ENCODE peak calls at places on chromosomes 3 and 15, in nine cellular contexts. One of them, this sample, is unnamed.
A peak's percentile ranks its signal among the peaks of the same experiment; 100 is the strongest.

GRCh38 chr3:127368186-127369032 is 80.6 kb upstream of the PRR20G start:
- DNase-seq in uterus: no peak
- DNase-seq in ureter: no peak
- DNase-seq in neuronal stem cell: no peak
- DNase-seq in T-cell: no peak
- DNase-seq in HepG2: no peak
- DNase-seq in BJ: no peak
- DNase-seq in neural crest cell: no peak
- DNase-seq in SW 1271: no peak
- DNase-seq in this sample: peak; percentile 11

GRCh38 chr3:112847692-112848091 is 1.0 kb upstream of the CD200R1L start:
- DNase-seq in neural crest cell: no peak
- DNase-seq in uterus: no peak
- DNase-seq in BJ: no peak
- DNase-seq in SW 1271: no peak
- DNase-seq in T-cell: peak; percentile 37
- DNase-seq in HepG2: no peak
- DNase-seq in ureter: no peak
- DNase-seq in neuronal stem cell: no peak
- DNase-seq in this sample: no peak

GRCh38 chr15:98536976-98537375 is 111.4 kb upstream of the IGF1R start:
- DNase-seq in neural crest cell: no peak
- DNase-seq in uterus: no peak
- DNase-seq in T-cell: no peak
- DNase-seq in SW 1271: no peak
- DNase-seq in BJ: no peak
- DNase-seq in neuronal stem cell: no peak
- DNase-seq in HepG2: no peak
- DNase-seq in ureter: no peak
- DNase-seq in this sample: no peak

GRCh38 chr3:148366743-148367410 is 330.8 kb upstream of the AGTR1 start:
- DNase-seq in neuronal stem cell: no peak
- DNase-seq in SW 1271: no peak
- DNase-seq in ureter: no peak
- DNase-seq in uterus: no peak
- DNase-seq in BJ: no peak
- DNase-seq in HepG2: no peak
- DNase-seq in neural crest cell: no peak
- DNase-seq in T-cell: no peak
- DNase-seq in this sample: peak; percentile 12

GRCh38 chr3:42804831-42805821 is 836 bp upstream of the HIGD1A start:
- DNase-seq in HepG2: peak; percentile 82
- DNase-seq in neural crest cell: no peak
- DNase-seq in SW 1271: no peak
- DNase-seq in neuronal stem cell: peak; percentile 35
- DNase-seq in uterus: peak; percentile 29
- DNase-seq in BJ: no peak
- DNase-seq in T-cell: no peak
- DNase-seq in ureter: no peak
- DNase-seq in this sample: no peak

GRCh38 chr3:23648326-23648964 is 157.3 kb upstream of the UBE2E1 start:
- DNase-seq in T-cell: no peak
- DNase-seq in SW 1271: no peak
- DNase-seq in BJ: no peak
- DNase-seq in neural crest cell: no peak
- DNase-seq in uterus: no peak
- DNase-seq in HepG2: no peak
- DNase-seq in neuronal stem cell: no peak
- DNase-seq in ureter: no peak
- DNase-seq in this sample: no peak

GRCh38 chr3:100072328-100073048 is 41.8 kb downstream of the FILIP1L start:
- DNase-seq in BJ: no peak
- DNase-seq in SW 1271: no peak
- DNase-seq in neuronal stem cell: no peak
- DNase-seq in neural crest cell: no peak
- DNase-seq in T-cell: no peak
- DNase-seq in HepG2: no peak
- DNase-seq in uterus: no peak
- DNase-seq in ureter: no peak
- DNase-seq in this sample: no peak

GRCh38 chr15:83372434-83372873 is 74.7 kb upstream of the SH3GL3 start:
- DNase-seq in T-cell: no peak
- DNase-seq in neuronal stem cell: no peak
- DNase-seq in SW 1271: no peak
- DNase-seq in HepG2: no peak
- DNase-seq in BJ: no peak
- DNase-seq in neural crest cell: no peak
- DNase-seq in uterus: no peak
- DNase-seq in ureter: no peak
- DNase-seq in this sample: no peak

GRCh38 chr15:98760112-98760826 is 111.9 kb downstream of the IGF1R start:
- DNase-seq in ureter: peak; percentile 61
- DNase-seq in SW 1271: no peak
- DNase-seq in uterus: no peak
- DNase-seq in HepG2: no peak
- DNase-seq in neuronal stem cell: no peak
- DNase-seq in neural crest cell: no peak
- DNase-seq in T-cell: no peak
- DNase-seq in BJ: no peak
- DNase-seq in this sample: no peak

GRCh38 chr3:122826315-122826714 is 31.4 kb downstream of the SLC49A4 start:
- DNase-seq in ureter: no peak
- DNase-seq in BJ: no peak
- DNase-seq in neuronal stem cell: no peak
- DNase-seq in uterus: no peak
- DNase-seq in HepG2: no peak
- DNase-seq in SW 1271: no peak
- DNase-seq in neural crest cell: no peak
- DNase-seq in T-cell: no peak
- DNase-seq in this sample: no peak

GRCh38 chr3:158458464-158458863 is 112.5 kb upstream of the MLF1 start:
- DNase-seq in ureter: no peak
- DNase-seq in SW 1271: no peak
- DNase-seq in neural crest cell: no peak
- DNase-seq in BJ: no peak
- DNase-seq in neuronal stem cell: no peak
- DNase-seq in uterus: no peak
- DNase-seq in T-cell: no peak
- DNase-seq in HepG2: no peak
- DNase-seq in this sample: peak; percentile 5

GRCh38 chr15:31824009-31824408 is 206.3 kb upstream of the CHRNA7 start:
- DNase-seq in neuronal stem cell: no peak
- DNase-seq in SW 1271: no peak
- DNase-seq in ureter: no peak
- DNase-seq in HepG2: no peak
- DNase-seq in BJ: no peak
- DNase-seq in uterus: no peak
- DNase-seq in T-cell: no peak
- DNase-seq in neural crest cell: no peak
- DNase-seq in this sample: no peak

GRCh38 chr3:133834621-133835417 is 29.2 kb downstream of the SRPRB start:
- DNase-seq in neural crest cell: no peak
- DNase-seq in SW 1271: no peak
- DNase-seq in ureter: no peak
- DNase-seq in T-cell: no peak
- DNase-seq in uterus: no peak
- DNase-seq in BJ: no peak
- DNase-seq in neuronal stem cell: no peak
- DNase-seq in HepG2: no peak
- DNase-seq in this sample: no peak

GRCh38 chr3:152146461-152146860 is 122.3 kb upstream of the MBNL1 start:
- DNase-seq in SW 1271: no peak
- DNase-seq in T-cell: no peak
- DNase-seq in BJ: no peak
- DNase-seq in ureter: no peak
- DNase-seq in neural crest cell: no peak
- DNase-seq in neuronal stem cell: no peak
- DNase-seq in HepG2: no peak
- DNase-seq in uterus: no peak
- DNase-seq in this sample: no peak

GRCh38 chr15:57395292-57395691 is 19.0 kb downstream of the CGNL1 start:
- DNase-seq in HepG2: no peak
- DNase-seq in T-cell: no peak
- DNase-seq in BJ: peak; percentile 66
- DNase-seq in uterus: no peak
- DNase-seq in neuronal stem cell: no peak
- DNase-seq in neural crest cell: no peak
- DNase-seq in SW 1271: no peak
- DNase-seq in ureter: no peak
- DNase-seq in this sample: no peak

GRCh38 chr15:77905301-77905920 is 172.1 kb downstream of the TBC1D2B start:
- DNase-seq in ureter: no peak
- DNase-seq in SW 1271: no peak
- DNase-seq in BJ: no peak
- DNase-seq in HepG2: no peak
- DNase-seq in neuronal stem cell: no peak
- DNase-seq in T-cell: no peak
- DNase-seq in uterus: peak; percentile 7
- DNase-seq in neural crest cell: no peak
- DNase-seq in this sample: no peak

GRCh38 chr15:75817151-75817935 is 25.9 kb upstream of the UBE2Q2 start:
- DNase-seq in HepG2: no peak
- DNase-seq in neural crest cell: no peak
- DNase-seq in uterus: no peak
- DNase-seq in ureter: no peak
- DNase-seq in neuronal stem cell: no peak
- DNase-seq in SW 1271: no peak
- DNase-seq in BJ: no peak
- DNase-seq in T-cell: no peak
- DNase-seq in this sample: no peak

GRCh38 chr15:80920271-80920699 is 69.3 kb downstream of the MESD start:
- DNase-seq in neural crest cell: no peak
- DNase-seq in HepG2: no peak
- DNase-seq in ureter: no peak
- DNase-seq in SW 1271: no peak
- DNase-seq in neuronal stem cell: no peak
- DNase-seq in T-cell: no peak
- DNase-seq in uterus: no peak
- DNase-seq in BJ: no peak
- DNase-seq in this sample: no peak

GRCh38 chr3:59264366-59264765 is 214.5 kb upstream of the CFAP20DC start:
- DNase-seq in T-cell: no peak
- DNase-seq in neural crest cell: no peak
- DNase-seq in neuronal stem cell: no peak
- DNase-seq in uterus: no peak
- DNase-seq in ureter: no peak
- DNase-seq in HepG2: no peak
- DNase-seq in BJ: no peak
- DNase-seq in SW 1271: no peak
- DNase-seq in this sample: no peak

GRCh38 chr15:98694153-98694552 is 45.8 kb downstream of the IGF1R start:
- DNase-seq in neural crest cell: no peak
- DNase-seq in ureter: no peak
- DNase-seq in SW 1271: no peak
- DNase-seq in neuronal stem cell: no peak
- DNase-seq in HepG2: no peak
- DNase-seq in BJ: no peak
- DNase-seq in T-cell: no peak
- DNase-seq in uterus: no peak
- DNase-seq in this sample: no peak

GRCh38 chr3:189563841-189564563 is 67.2 kb upstream of the TP63 start:
- DNase-seq in BJ: peak; percentile 65
- DNase-seq in HepG2: no peak
- DNase-seq in neuronal stem cell: no peak
- DNase-seq in T-cell: no peak
- DNase-seq in SW 1271: peak; percentile 23
- DNase-seq in uterus: no peak
- DNase-seq in neural crest cell: no peak
- DNase-seq in ureter: no peak
- DNase-seq in this sample: no peak

GRCh38 chr3:104596551-104596950 is 770.2 kb upstream of the ALCAM start:
- DNase-seq in HepG2: peak; percentile 25
- DNase-seq in uterus: no peak
- DNase-seq in neuronal stem cell: peak; percentile 21
- DNase-seq in T-cell: no peak
- DNase-seq in BJ: no peak
- DNase-seq in ureter: no peak
- DNase-seq in neural crest cell: peak; percentile 14
- DNase-seq in SW 1271: peak; percentile 1
- DNase-seq in this sample: peak; percentile 68

GRCh38 chr3:55484191-55484644 is 2.9 kb downstream of the WNT5A start:
- DNase-seq in neuronal stem cell: peak; percentile 15
- DNase-seq in uterus: no peak
- DNase-seq in ureter: no peak
- DNase-seq in BJ: no peak
- DNase-seq in neural crest cell: no peak
- DNase-seq in SW 1271: no peak
- DNase-seq in T-cell: no peak
- DNase-seq in HepG2: no peak
- DNase-seq in this sample: no peak

GRCh38 chr15:89379818-89380217 is 45.2 kb upstream of the POLG start:
- DNase-seq in uterus: no peak
- DNase-seq in SW 1271: no peak
- DNase-seq in T-cell: no peak
- DNase-seq in BJ: no peak
- DNase-seq in neuronal stem cell: no peak
- DNase-seq in neural crest cell: no peak
- DNase-seq in HepG2: no peak
- DNase-seq in ureter: no peak
- DNase-seq in this sample: no peak

GRCh38 chr3:40445062-40445461 is 12.1 kb upstream of the RPL14 start:
- DNase-seq in uterus: no peak
- DNase-seq in T-cell: no peak
- DNase-seq in ureter: no peak
- DNase-seq in SW 1271: no peak
- DNase-seq in BJ: no peak
- DNase-seq in HepG2: no peak
- DNase-seq in neural crest cell: no peak
- DNase-seq in neuronal stem cell: no peak
- DNase-seq in this sample: no peak

GRCh38 chr3:182609575-182610156 is 183.6 kb upstream of the ATP11B start:
- DNase-seq in neuronal stem cell: no peak
- DNase-seq in uterus: no peak
- DNase-seq in T-cell: no peak
- DNase-seq in BJ: no peak
- DNase-seq in neural crest cell: no peak
- DNase-seq in SW 1271: no peak
- DNase-seq in HepG2: no peak
- DNase-seq in ureter: no peak
- DNase-seq in this sample: peak; percentile 57

GRCh38 chr3:152071924-152072323 is 196.8 kb upstream of the MBNL1 start:
- DNase-seq in uterus: no peak
- DNase-seq in T-cell: no peak
- DNase-seq in neural crest cell: no peak
- DNase-seq in BJ: no peak
- DNase-seq in SW 1271: no peak
- DNase-seq in ureter: no peak
- DNase-seq in HepG2: peak; percentile 19
- DNase-seq in neuronal stem cell: no peak
- DNase-seq in this sample: no peak

GRCh38 chr15:58393196-58393790 is 38.5 kb upstream of the LIPC start:
- DNase-seq in neuronal stem cell: no peak
- DNase-seq in HepG2: no peak
- DNase-seq in neural crest cell: no peak
- DNase-seq in T-cell: no peak
- DNase-seq in SW 1271: no peak
- DNase-seq in BJ: no peak
- DNase-seq in uterus: no peak
- DNase-seq in ureter: peak; percentile 61
- DNase-seq in this sample: no peak

GRCh38 chr3:14379842-14380241 is 22.6 kb upstream of the SLC6A6 start:
- DNase-seq in neuronal stem cell: no peak
- DNase-seq in SW 1271: no peak
- DNase-seq in uterus: no peak
- DNase-seq in neural crest cell: no peak
- DNase-seq in BJ: no peak
- DNase-seq in HepG2: no peak
- DNase-seq in ureter: no peak
- DNase-seq in T-cell: no peak
- DNase-seq in this sample: no peak

GRCh38 chr15:57440799-57441198 is 64.5 kb downstream of the CGNL1 start:
- DNase-seq in neuronal stem cell: no peak
- DNase-seq in HepG2: no peak
- DNase-seq in T-cell: no peak
- DNase-seq in uterus: no peak
- DNase-seq in ureter: no peak
- DNase-seq in neural crest cell: no peak
- DNase-seq in BJ: peak; percentile 65
- DNase-seq in SW 1271: no peak
- DNase-seq in this sample: no peak